ENCODE peak calls at places on chromosomes 11 and 22, in four cellular contexts. One of them, this sample, is unnamed.

GRCh38 chr11:15189646-15190365 is 75.1 kb downstream of the INSC start:
- DNase-seq in right atrium auricular region: no peak
- DNase-seq in body of pancreas: no peak
- DNase-seq in foreskin fibroblast: peak; percentile 69
- DNase-seq in this sample: no peak

GRCh38 chr11:129374993-129375721 is 491 bp upstream of the BARX2 start:
- DNase-seq in body of pancreas: peak; percentile 62
- DNase-seq in foreskin fibroblast: peak; percentile 45
- DNase-seq in right atrium auricular region: no peak
- DNase-seq in this sample: peak; percentile 84

GRCh38 chr11:123481647-123482046 is 51.6 kb downstream of the GRAMD1B start:
- DNase-seq in right atrium auricular region: no peak
- DNase-seq in body of pancreas: no peak
- DNase-seq in foreskin fibroblast: no peak
- DNase-seq in this sample: no peak

GRCh38 chr11:122981388-122982264 is at the start of gene BSX:
- DNase-seq in body of pancreas: peak; percentile 59
- DNase-seq in right atrium auricular region: no peak
- DNase-seq in foreskin fibroblast: peak; percentile 64
- DNase-seq in this sample: peak; percentile 41

GRCh38 chr11:66784575-66784974 is 55.6 kb upstream of the SPTBN2 start:
- DNase-seq in foreskin fibroblast: no peak
- DNase-seq in right atrium auricular region: no peak
- DNase-seq in body of pancreas: no peak
- DNase-seq in this sample: no peak

GRCh38 chr11:36162282-36162825 is 126.9 kb downstream of the COMMD9 start:
- DNase-seq in body of pancreas: no peak
- DNase-seq in right atrium auricular region: no peak
- DNase-seq in foreskin fibroblast: no peak
- DNase-seq in this sample: no peak

GRCh38 chr11:44162662-44163061 is 67.2 kb downstream of the EXT2 start:
- DNase-seq in right atrium auricular region: no peak
- DNase-seq in foreskin fibroblast: no peak
- DNase-seq in body of pancreas: no peak
- DNase-seq in this sample: no peak

GRCh38 chr22:42920101-42920820 is 63.2 kb upstream of the ARFGAP3 start:
- DNase-seq in foreskin fibroblast: peak; percentile 70
- DNase-seq in right atrium auricular region: no peak
- DNase-seq in body of pancreas: no peak
- DNase-seq in this sample: no peak

GRCh38 chr11:107704432-107704831 is 7.4 kb downstream of the SLN start:
- DNase-seq in right atrium auricular region: no peak
- DNase-seq in body of pancreas: no peak
- DNase-seq in foreskin fibroblast: peak; percentile 49
- DNase-seq in this sample: no peak

GRCh38 chr11:116610190-116610589 is 162.6 kb downstream of the BUD13 start:
- DNase-seq in foreskin fibroblast: no peak
- DNase-seq in right atrium auricular region: peak; percentile 52
- DNase-seq in body of pancreas: no peak
- DNase-seq in this sample: no peak

GRCh38 chr11:86874314-86875056 is 74.1 kb downstream of the PRSS23 start:
- DNase-seq in body of pancreas: no peak
- DNase-seq in right atrium auricular region: no peak
- DNase-seq in foreskin fibroblast: peak; percentile 15
- DNase-seq in this sample: no peak

GRCh38 chr11:111128471-111128870 is 117.1 kb upstream of the POU2AF2 start:
- DNase-seq in right atrium auricular region: no peak
- DNase-seq in body of pancreas: no peak
- DNase-seq in foreskin fibroblast: no peak
- DNase-seq in this sample: no peak

GRCh38 chr11:93133710-93134109 is 64.1 kb downstream of the SLC36A4 start:
- DNase-seq in right atrium auricular region: no peak
- DNase-seq in body of pancreas: no peak
- DNase-seq in foreskin fibroblast: peak; percentile 72
- DNase-seq in this sample: no peak

GRCh38 chr11:93128574-93128973 is 69.2 kb downstream of the SLC36A4 start:
- DNase-seq in body of pancreas: no peak
- DNase-seq in right atrium auricular region: no peak
- DNase-seq in foreskin fibroblast: no peak
- DNase-seq in this sample: no peak

DNA sequence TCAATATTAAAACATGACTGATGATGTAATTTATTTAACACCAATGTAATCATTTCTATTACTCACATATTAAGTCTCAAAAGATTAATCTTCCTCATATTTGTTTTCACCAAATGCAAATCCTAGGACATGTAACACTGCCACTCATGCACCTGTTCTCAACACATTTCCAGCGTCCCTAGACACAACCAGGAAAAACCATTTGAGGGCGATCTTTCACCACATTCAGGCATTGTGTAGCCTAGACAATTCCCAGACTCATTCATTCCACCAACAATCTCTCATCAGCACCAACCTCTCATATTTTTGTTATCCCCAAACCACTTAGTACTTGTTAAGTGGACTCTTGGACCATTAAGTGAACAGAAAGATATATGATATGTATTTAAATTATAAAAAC is 66.1 kb downstream of the SLC36A4 start:
- DNase-seq in body of pancreas: no peak
- DNase-seq in right atrium auricular region: no peak
- DNase-seq in foreskin fibroblast: no peak
- DNase-seq in this sample: no peak
- TF ChIP-seq CTCF in body of pancreas: no peak
- TF ChIP-seq CTCF in right atrium auricular region: no peak
- TF ChIP-seq CTCF in foreskin fibroblast: no peak
- TF ChIP-seq CTCF in this sample: no peak

DNA sequence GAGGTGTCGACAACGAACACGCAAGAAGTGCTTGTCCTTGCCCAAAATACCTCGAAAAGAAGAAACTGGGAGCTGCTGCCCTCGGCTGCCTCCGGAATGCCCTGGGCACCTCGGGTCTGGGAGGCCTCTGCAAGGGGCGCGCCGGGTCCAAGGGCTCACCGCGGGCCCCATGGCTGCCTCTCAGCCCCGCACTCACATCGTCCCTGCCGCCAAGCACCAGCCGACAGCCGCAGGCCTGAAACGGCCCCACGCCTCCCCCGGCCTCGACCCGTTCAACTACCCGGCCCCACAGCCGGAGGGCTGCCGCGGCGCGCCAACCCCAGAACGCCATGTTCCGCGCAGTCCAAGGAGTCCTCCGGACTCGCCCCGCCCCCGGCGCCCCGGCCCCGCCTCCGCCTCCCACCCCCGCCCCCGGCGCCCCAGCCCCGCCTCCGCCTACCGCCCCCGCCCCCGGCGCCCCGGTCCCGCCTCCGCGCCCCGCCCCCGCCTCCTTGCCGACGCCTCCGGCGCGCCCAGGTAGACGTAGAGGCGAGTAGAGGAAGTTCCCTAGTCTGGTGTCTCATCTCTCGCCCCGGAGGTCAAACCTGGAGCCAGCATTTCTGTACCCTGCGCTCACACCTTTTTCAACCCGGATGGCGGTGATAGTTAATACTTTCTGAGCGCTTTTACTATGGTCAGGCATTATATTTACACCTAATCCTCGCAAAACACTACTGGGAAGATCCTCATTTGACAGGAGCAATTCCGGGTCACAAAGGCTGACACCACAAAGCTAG is at the start of gene SIRT3:
- DNase-seq in foreskin fibroblast: peak; percentile 89
- DNase-seq in right atrium auricular region: peak; percentile 78
- DNase-seq in body of pancreas: peak; percentile 87
- DNase-seq in this sample: peak; percentile 87
- TF ChIP-seq CTCF in foreskin fibroblast: no peak
- TF ChIP-seq CTCF in right atrium auricular region: no peak
- TF ChIP-seq CTCF in body of pancreas: peak; percentile 49
- TF ChIP-seq CTCF in this sample: no peak

GRCh38 chr11:65315866-65316233 is 1.2 kb downstream of the CDC42EP2 start:
- DNase-seq in right atrium auricular region: no peak
- DNase-seq in foreskin fibroblast: no peak
- DNase-seq in body of pancreas: no peak
- DNase-seq in this sample: no peak
- TF ChIP-seq CTCF in right atrium auricular region: peak; percentile 3
- TF ChIP-seq CTCF in foreskin fibroblast: no peak
- TF ChIP-seq CTCF in body of pancreas: no peak
- TF ChIP-seq CTCF in this sample: peak; percentile 67

GRCh38 chr11:72353861-72354260 is 80.5 kb downstream of the CLPB start:
- DNase-seq in body of pancreas: no peak
- DNase-seq in foreskin fibroblast: peak; percentile 27
- DNase-seq in right atrium auricular region: no peak
- DNase-seq in this sample: peak; percentile 38
- TF ChIP-seq CTCF in body of pancreas: peak; percentile 17
- TF ChIP-seq CTCF in foreskin fibroblast: peak; percentile 20
- TF ChIP-seq CTCF in right atrium auricular region: no peak
- TF ChIP-seq CTCF in this sample: peak; percentile 6

This sample was measured in Calu3.